ENCODE peak calls at places on chromosomes 6 and 20, in five cellular contexts. One of them, this sample, is unnamed.

GRCh38 chr6:169277619-169278018 is 24.0 kb upstream of the THBS2 start:
- DNase-seq in uterus: no peak
- DNase-seq in AG04450: no peak
- DNase-seq in astrocyte of the spinal cord: no peak
- DNase-seq in fibroblast of pulmonary artery: no peak
- DNase-seq in this sample: no peak

GRCh38 chr6:46419576-46420002 is 71.7 kb downstream of the RCAN2 start:
- DNase-seq in uterus: peak
- DNase-seq in AG04450: peak
- DNase-seq in astrocyte of the spinal cord: peak
- DNase-seq in fibroblast of pulmonary artery: peak
- DNase-seq in this sample: peak

GRCh38 chr20:19828233-19828632 is 70.2 kb downstream of the RIN2 start:
- DNase-seq in uterus: no peak
- DNase-seq in AG04450: no peak
- DNase-seq in astrocyte of the spinal cord: peak
- DNase-seq in fibroblast of pulmonary artery: peak
- DNase-seq in this sample: no peak

GRCh38 chr6:52187098-52187497 is 923 bp downstream of the IL17A start:
- DNase-seq in uterus: no peak
- DNase-seq in AG04450: no peak
- DNase-seq in astrocyte of the spinal cord: no peak
- DNase-seq in fibroblast of pulmonary artery: no peak
- DNase-seq in this sample: no peak

GRCh38 chr6:149545754-149546471 is at the start of gene PPIL4:
- DNase-seq in uterus: peak
- DNase-seq in AG04450: peak
- DNase-seq in astrocyte of the spinal cord: peak
- DNase-seq in fibroblast of pulmonary artery: peak
- DNase-seq in this sample: peak

GRCh38 chr20:31857861-31858835 is 12.2 kb downstream of the DUSP15 start:
- DNase-seq in uterus: no peak
- DNase-seq in AG04450: no peak
- DNase-seq in astrocyte of the spinal cord: no peak
- DNase-seq in fibroblast of pulmonary artery: no peak
- DNase-seq in this sample: no peak

GRCh38 chr6:137657351-137657911 is 163.2 kb upstream of the OLIG3 start:
- DNase-seq in uterus: no peak
- DNase-seq in AG04450: no peak
- DNase-seq in astrocyte of the spinal cord: no peak
- DNase-seq in fibroblast of pulmonary artery: no peak
- DNase-seq in this sample: no peak

GRCh38 chr6:113596907-113597583 is 260.1 kb upstream of the MARCKS start:
- DNase-seq in uterus: peak
- DNase-seq in AG04450: no peak
- DNase-seq in astrocyte of the spinal cord: peak
- DNase-seq in fibroblast of pulmonary artery: no peak
- DNase-seq in this sample: no peak

GRCh38 chr6:36862848-36863382 is 11.7 kb downstream of the PPIL1 start:
- DNase-seq in uterus: no peak
- DNase-seq in AG04450: no peak
- DNase-seq in astrocyte of the spinal cord: no peak
- DNase-seq in fibroblast of pulmonary artery: no peak
- DNase-seq in this sample: no peak

GRCh38 chr20:2742934-2743559 is 50.5 kb downstream of the EBF4 start:
- DNase-seq in uterus: no peak
- DNase-seq in AG04450: peak
- DNase-seq in astrocyte of the spinal cord: peak
- DNase-seq in fibroblast of pulmonary artery: peak
- DNase-seq in this sample: peak

GRCh38 chr6:16901777-16902176 is 140.5 kb upstream of the ATXN1 start:
- DNase-seq in uterus: peak
- DNase-seq in AG04450: no peak
- DNase-seq in astrocyte of the spinal cord: peak
- DNase-seq in fibroblast of pulmonary artery: peak
- DNase-seq in this sample: no peak

GRCh38 chr20:23574977-23575376 is 6.7 kb upstream of the CST9L start:
- DNase-seq in uterus: no peak
- DNase-seq in AG04450: no peak
- DNase-seq in astrocyte of the spinal cord: no peak
- DNase-seq in fibroblast of pulmonary artery: no peak
- DNase-seq in this sample: no peak

GRCh38 chr6:71404145-71404966 is 115.7 kb downstream of the OGFRL1 start:
- DNase-seq in uterus: no peak
- DNase-seq in AG04450: peak
- DNase-seq in astrocyte of the spinal cord: peak
- DNase-seq in fibroblast of pulmonary artery: peak
- DNase-seq in this sample: peak

GRCh38 chr6:125611573-125612399 is 137.6 kb upstream of the HEY2 start:
- DNase-seq in uterus: no peak
- DNase-seq in AG04450: no peak
- DNase-seq in astrocyte of the spinal cord: peak
- DNase-seq in fibroblast of pulmonary artery: peak
- DNase-seq in this sample: peak

GRCh38 chr20:24702501-24703283 is 233.3 kb downstream of the SYNDIG1 start:
- DNase-seq in uterus: no peak
- DNase-seq in AG04450: no peak
- DNase-seq in astrocyte of the spinal cord: no peak
- DNase-seq in fibroblast of pulmonary artery: no peak
- DNase-seq in this sample: no peak

GRCh38 chr20:24703284-24703610 is 233.8 kb downstream of the SYNDIG1 start:
- DNase-seq in uterus: no peak
- DNase-seq in AG04450: no peak
- DNase-seq in astrocyte of the spinal cord: no peak
- DNase-seq in fibroblast of pulmonary artery: no peak
- DNase-seq in this sample: no peak

GRCh38 chr20:24708411-24709295 is 239.2 kb downstream of the SYNDIG1 start:
- DNase-seq in uterus: no peak
- DNase-seq in AG04450: no peak
- DNase-seq in astrocyte of the spinal cord: peak
- DNase-seq in fibroblast of pulmonary artery: no peak
- DNase-seq in this sample: no peak

GRCh38 chr20:24704899-24705298 is 235.5 kb downstream of the SYNDIG1 start:
- DNase-seq in uterus: no peak
- DNase-seq in AG04450: no peak
- DNase-seq in astrocyte of the spinal cord: no peak
- DNase-seq in fibroblast of pulmonary artery: no peak
- DNase-seq in this sample: no peak

GRCh38 chr20:24705486-24705885 is 236.1 kb downstream of the SYNDIG1 start:
- DNase-seq in uterus: no peak
- DNase-seq in AG04450: no peak
- DNase-seq in astrocyte of the spinal cord: no peak
- DNase-seq in fibroblast of pulmonary artery: no peak
- DNase-seq in this sample: no peak
- TF ChIP-seq CTCF in uterus: no peak
- TF ChIP-seq CTCF in AG04450: no peak
- TF ChIP-seq CTCF in astrocyte of the spinal cord: no peak
- TF ChIP-seq CTCF in fibroblast of pulmonary artery: no peak
- TF ChIP-seq CTCF in this sample: no peak

GRCh38 chr6:10382728-10383127 is 32.1 kb downstream of the TFAP2A start:
- DNase-seq in uterus: no peak
- DNase-seq in AG04450: no peak
- DNase-seq in astrocyte of the spinal cord: no peak
- DNase-seq in fibroblast of pulmonary artery: no peak
- DNase-seq in this sample: no peak

GRCh38 chr6:10384333-10384718 is 30.5 kb downstream of the TFAP2A start:
- DNase-seq in uterus: no peak
- DNase-seq in AG04450: no peak
- DNase-seq in astrocyte of the spinal cord: no peak
- DNase-seq in fibroblast of pulmonary artery: no peak
- DNase-seq in this sample: no peak

GRCh38 chr6:10382322-10382721 is 32.6 kb downstream of the TFAP2A start:
- DNase-seq in uterus: no peak
- DNase-seq in AG04450: no peak
- DNase-seq in astrocyte of the spinal cord: no peak
- DNase-seq in fibroblast of pulmonary artery: no peak
- DNase-seq in this sample: no peak

GRCh38 chr6:10384064-10384317 is 30.9 kb downstream of the TFAP2A start:
- DNase-seq in uterus: no peak
- DNase-seq in AG04450: no peak
- DNase-seq in astrocyte of the spinal cord: no peak
- DNase-seq in fibroblast of pulmonary artery: no peak
- DNase-seq in this sample: no peak

DNA sequence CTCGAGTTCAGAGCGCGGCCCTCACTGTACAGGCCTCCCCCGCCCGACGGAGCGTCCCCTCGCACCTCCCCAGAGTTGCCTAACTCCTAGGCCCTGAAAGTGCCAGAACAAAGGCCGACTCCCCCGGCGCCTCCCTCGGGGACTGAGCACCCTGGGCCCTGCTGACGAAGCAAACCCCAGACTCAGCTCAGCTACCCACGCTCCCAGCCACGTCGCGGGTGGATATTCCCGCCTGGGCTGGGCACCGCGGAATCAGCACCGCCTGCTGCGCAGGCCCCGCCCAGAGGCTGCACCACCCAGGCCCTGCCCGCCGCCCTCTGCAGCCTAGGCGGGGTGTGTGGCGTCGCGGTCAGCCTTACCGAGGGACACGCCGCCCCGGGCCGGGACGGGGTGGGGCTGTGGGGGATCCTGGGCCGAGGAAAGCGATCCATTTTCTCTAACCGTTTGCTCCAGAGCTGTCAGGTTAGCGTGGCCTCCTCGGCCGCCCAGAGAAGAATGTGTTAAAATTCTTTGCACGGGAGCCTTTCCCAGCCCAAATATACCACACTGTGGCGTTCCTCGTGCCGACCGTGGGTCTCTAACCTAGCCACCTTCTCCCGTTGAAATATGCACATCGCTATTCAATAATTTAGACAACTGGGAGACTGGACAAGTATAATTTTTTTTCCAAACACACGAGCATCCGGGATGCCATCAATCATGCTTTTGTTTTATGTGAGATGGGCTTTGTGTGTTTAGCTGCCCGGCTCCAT is 31.4 kb downstream of the TFAP2A start:
- DNase-seq in uterus: no peak
- DNase-seq in AG04450: no peak
- DNase-seq in astrocyte of the spinal cord: no peak
- DNase-seq in fibroblast of pulmonary artery: no peak
- DNase-seq in this sample: no peak
- H3K4me3 ChIP-seq in uterus: no peak
- H3K4me3 ChIP-seq in AG04450: no peak
- H3K4me3 ChIP-seq in astrocyte of the spinal cord: no peak
- H3K4me3 ChIP-seq in fibroblast of pulmonary artery: no peak
- H3K4me3 ChIP-seq in this sample: peak

GRCh38 chr20:39433461-39433860 is 471.3 kb downstream of the DHX35 start:
- DNase-seq in uterus: no peak
- DNase-seq in AG04450: no peak
- DNase-seq in astrocyte of the spinal cord: no peak
- DNase-seq in fibroblast of pulmonary artery: no peak
- DNase-seq in this sample: no peak

GRCh38 chr20:39424923-39425678 is 463.0 kb downstream of the DHX35 start:
- DNase-seq in uterus: no peak
- DNase-seq in AG04450: no peak
- DNase-seq in astrocyte of the spinal cord: no peak
- DNase-seq in fibroblast of pulmonary artery: no peak
- DNase-seq in this sample: no peak

GRCh38 chr20:39429716-39430115 is 467.6 kb downstream of the DHX35 start:
- DNase-seq in uterus: no peak
- DNase-seq in AG04450: no peak
- DNase-seq in astrocyte of the spinal cord: no peak
- DNase-seq in fibroblast of pulmonary artery: no peak
- DNase-seq in this sample: peak
- TF ChIP-seq CTCF in uterus: no peak
- TF ChIP-seq CTCF in AG04450: no peak
- TF ChIP-seq CTCF in astrocyte of the spinal cord: peak
- TF ChIP-seq CTCF in fibroblast of pulmonary artery: no peak
- TF ChIP-seq CTCF in this sample: peak

GRCh38 chr20:38212806-38213606 is 47.5 kb downstream of the KIAA1755 start:
- DNase-seq in uterus: no peak
- DNase-seq in AG04450: no peak
- DNase-seq in astrocyte of the spinal cord: no peak
- DNase-seq in fibroblast of pulmonary artery: no peak
- DNase-seq in this sample: no peak
- H3K4me3 ChIP-seq in uterus: no peak
- H3K4me3 ChIP-seq in AG04450: no peak
- H3K4me3 ChIP-seq in astrocyte of the spinal cord: no peak
- H3K4me3 ChIP-seq in fibroblast of pulmonary artery: no peak
- H3K4me3 ChIP-seq in this sample: no peak

GRCh38 chr6:27114792-27115191 is 132.7 kb upstream of the PRSS16 start:
- DNase-seq in uterus: no peak
- DNase-seq in AG04450: no peak
- DNase-seq in astrocyte of the spinal cord: no peak
- DNase-seq in fibroblast of pulmonary artery: no peak
- DNase-seq in this sample: no peak
- TF ChIP-seq CTCF in uterus: no peak
- TF ChIP-seq CTCF in AG04450: no peak
- TF ChIP-seq CTCF in astrocyte of the spinal cord: no peak
- TF ChIP-seq CTCF in fibroblast of pulmonary artery: no peak
- TF ChIP-seq CTCF in this sample: no peak

DNA sequence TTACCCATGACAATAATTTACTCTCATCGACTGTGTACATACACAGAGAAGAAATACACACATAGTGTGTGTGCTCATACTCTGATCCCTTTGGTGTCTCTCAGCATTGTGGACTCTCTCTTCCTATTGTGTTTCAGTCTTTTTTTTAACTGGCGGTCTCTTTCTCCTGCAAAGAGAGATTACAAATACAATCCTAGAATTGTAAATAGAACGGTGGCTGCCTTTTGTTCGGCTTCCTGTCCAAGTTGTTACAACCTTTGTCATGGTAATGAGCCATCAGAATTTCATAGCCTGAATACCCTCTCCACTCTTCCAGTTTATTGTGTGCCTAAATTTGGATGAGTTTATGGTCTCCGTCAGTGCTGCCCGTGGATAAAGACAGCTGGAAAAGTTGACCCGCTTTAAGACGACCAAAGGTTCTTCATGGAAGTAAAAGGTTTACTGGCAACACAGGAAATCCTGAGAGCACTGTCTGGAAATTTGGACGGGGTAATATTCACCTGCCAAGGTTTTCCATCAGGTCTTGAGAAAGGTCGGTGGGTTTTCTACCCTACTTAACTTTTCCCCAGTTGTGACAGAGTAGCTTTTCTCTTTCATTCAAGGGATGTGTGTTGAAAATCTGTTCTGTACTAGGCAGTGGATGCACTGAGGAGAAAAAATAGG is 263.8 kb downstream of the CD83 start:
- DNase-seq in uterus: no peak
- DNase-seq in AG04450: no peak
- DNase-seq in astrocyte of the spinal cord: no peak
- DNase-seq in fibroblast of pulmonary artery: no peak
- DNase-seq in this sample: no peak
- H3K4me3 ChIP-seq in uterus: no peak
- H3K4me3 ChIP-seq in AG04450: no peak
- H3K4me3 ChIP-seq in astrocyte of the spinal cord: no peak
- H3K4me3 ChIP-seq in fibroblast of pulmonary artery: no peak
- H3K4me3 ChIP-seq in this sample: no peak

This sample was measured in epithelial cell of proximal tubule.